ENCODE peak calls at places on chromosomes 1 and 21, in four cellular contexts. V, L, M and R are unnamed samples.

GRCh38 chr1:222068937-222069336 is 327.0 kb upstream of the DUSP10 start:
- DNase-seq in V (no peak), L (peak; percentile 65), M (peak; percentile 46), R (no peak)

GRCh38 chr1:197675475-197676324 is 99.6 kb downstream of the DENND1B start:
- DNase-seq in V (no peak), L (no peak), M (peak; percentile 63), R (no peak)

GRCh38 chr1:52603680-52604501 is 1.7 kb downstream of the GPX7 start:
- DNase-seq in V (no peak), L (no peak), M (peak; percentile 14), R (no peak)

GRCh38 chr1:24101796-24102580 is 9.9 kb downstream of the MYOM3 start:
- DNase-seq in V (no peak), L (no peak), M (no peak), R (no peak)

GRCh38 chr1:218350909-218351616 is 5.9 kb downstream of the TGFB2 start:
- DNase-seq in V (no peak), L (no peak), M (no peak), R (no peak)

GRCh38 chr21:37032877-37033471 is 26.5 kb downstream of the RIPPLY3 start:
- DNase-seq in V (no peak), L (peak; percentile 60), M (peak; percentile 75), R (no peak)

GRCh38 chr1:187300093-187300492 is 471.3 kb downstream of the PLA2G4A start:
- DNase-seq in V (no peak), L (no peak), M (no peak), R (no peak)

GRCh38 chr1:145917595-145917994 is 922 bp downstream of the PEX11B start:
- DNase-seq in V (no peak), L (no peak), M (no peak), R (no peak)

GRCh38 chr1:171785766-171786165 is 4.3 kb downstream of the METTL13 start:
- DNase-seq in V (no peak), L (no peak), M (no peak), R (peak; percentile 75)

GRCh38 chr1:40877681-40878080 is 15.5 kb upstream of the CITED4 start:
- DNase-seq in V (no peak), L (peak; percentile 95), M (peak; percentile 90), R (peak; percentile 93)

GRCh38 chr1:94970783-94971182 is 43.9 kb upstream of the CNN3 start:
- DNase-seq in V (no peak), L (no peak), M (no peak), R (no peak)

GRCh38 chr21:45993210-45994085 is 11.9 kb downstream of the COL6A1 start:
- DNase-seq in V (no peak), L (no peak), M (peak; percentile 49), R (peak; percentile 84)

GRCh38 chr1:17314491-17314971 is 6.5 kb downstream of the PADI4 start:
- DNase-seq in V (no peak), L (no peak), M (no peak), R (no peak)

GRCh38 chr1:223776075-223776814 is 63.9 kb downstream of the CAPN2 start:
- DNase-seq in V (no peak), L (peak; percentile 80), M (peak; percentile 88), R (peak; percentile 68)

GRCh38 chr1:32681501-32681900 is 21.1 kb downstream of the SYNC start:
- DNase-seq in V (no peak), L (no peak), M (no peak), R (no peak)

GRCh38 chr1:27026621-27027574 is 14.2 kb upstream of the TENT5B start:
- DNase-seq in V (no peak), L (no peak), M (peak; percentile 74), R (no peak)

GRCh38 chr1:209769171-209769904 is 13.5 kb downstream of the TRAF3IP3 start:
- DNase-seq in V (peak; percentile 57), L (peak; percentile 56), M (peak; percentile 86), R (peak; percentile 89)

GRCh38 chr1:96030312-96030711 is 691.3 kb upstream of the PTBP2 start:
- DNase-seq in V (no peak), L (no peak), M (no peak), R (no peak)

GRCh38 chr1:203284411-203285208 is 20.7 kb upstream of the BTG2 start:
- DNase-seq in V (no peak), L (no peak), M (no peak), R (no peak)